ENCODE peak calls at places on chromosomes 4 and X, in four cellular contexts. D, H, K and Y are unnamed samples.
A peak's percentile ranks its signal among the peaks of the same experiment; 100 is the strongest.

GRCh38 chrX:13797512-13797911 is 19.4 kb downstream of the GPM6B start:
- DNase-seq in D (no peak), H (no peak), K (no peak), Y (no peak)

GRCh38 chr4:90977726-90978125 is 850.5 kb downstream of the CCSER1 start:
- DNase-seq in D (no peak), H (no peak), K (no peak), Y (no peak)

GRCh38 chr4:113635739-113636437 is 125.7 kb downstream of the CAMK2D start:
- DNase-seq in D (peak; percentile 79), H (no peak), K (no peak), Y (no peak)

GRCh38 chr4:144962300-144962699 is 135.7 kb downstream of the ANAPC10 start:
- DNase-seq in D (no peak), H (no peak), K (no peak), Y (no peak)

GRCh38 chr4:185270885-185271284 is 61.5 kb downstream of the SNX25 start:
- DNase-seq in D (no peak), H (no peak), K (no peak), Y (no peak)

GRCh38 chrX:114905251-114905650 is 112.2 kb downstream of the IL13RA2 start:
- DNase-seq in D (no peak), H (no peak), K (no peak), Y (no peak)

GRCh38 chrX:19017271-19017670 is 33.4 kb upstream of the PHKA2 start:
- DNase-seq in D (peak; percentile 15), H (peak; percentile 8), K (peak; percentile 7), Y (peak; percentile 30)

GRCh38 chr4:139913398-139913990 is 240.5 kb downstream of the MAML3 start:
- DNase-seq in D (peak; percentile 56), H (no peak), K (no peak), Y (no peak)

GRCh38 chr4:26320159-26320452 is 708 bp upstream of the RBPJ start:
- DNase-seq in D (peak; percentile 37), H (peak; percentile 75), K (no peak), Y (peak; percentile 19)

GRCh38 chr4:72924814-72925213 is 144.7 kb downstream of the COX18 start:
- DNase-seq in D (no peak), H (no peak), K (no peak), Y (no peak)
- TF ChIP-seq CTCF in D (no peak), H (no peak), K (no peak), Y (no peak)

GRCh38 chr4:100742045-100742444 is 224.2 kb upstream of the EMCN start:
- DNase-seq in D (peak; percentile 73), H (peak; percentile 2), K (no peak), Y (peak; percentile 8)
- TF ChIP-seq CTCF in D (peak; percentile 48), H (peak; percentile 68), K (peak; percentile 28), Y (no peak)

DNA sequence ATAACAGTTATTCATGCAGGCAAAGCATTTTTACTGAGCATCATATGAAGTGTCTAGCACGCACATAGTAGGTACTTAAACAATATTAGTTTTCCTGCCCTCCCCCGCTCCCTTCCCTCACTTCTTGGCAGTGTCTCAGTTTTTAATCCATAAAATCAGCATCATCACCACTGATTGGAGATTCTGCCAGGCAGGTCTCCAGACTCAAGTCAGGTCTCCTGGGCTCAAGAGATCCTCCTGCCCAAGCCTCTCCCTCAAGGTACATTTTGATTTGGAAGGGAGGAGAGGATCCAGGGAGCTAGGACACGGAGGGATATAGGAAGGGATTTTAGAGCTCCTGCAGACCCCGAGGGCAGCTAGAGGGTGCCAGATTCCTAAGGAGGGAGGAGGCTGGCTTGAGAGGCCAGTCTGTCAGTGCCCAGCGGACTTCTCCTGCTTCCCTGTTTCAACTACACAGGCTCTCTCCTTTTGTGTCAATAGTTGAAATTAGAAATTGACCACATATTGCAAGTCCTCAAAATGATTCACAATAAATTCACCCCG is 4.4 kb upstream of the FAT1 start:
- DNase-seq in D (no peak), H (no peak), K (no peak), Y (peak; percentile 55)
- TF ChIP-seq CTCF in D (no peak), H (no peak), K (no peak), Y (no peak)

DNA sequence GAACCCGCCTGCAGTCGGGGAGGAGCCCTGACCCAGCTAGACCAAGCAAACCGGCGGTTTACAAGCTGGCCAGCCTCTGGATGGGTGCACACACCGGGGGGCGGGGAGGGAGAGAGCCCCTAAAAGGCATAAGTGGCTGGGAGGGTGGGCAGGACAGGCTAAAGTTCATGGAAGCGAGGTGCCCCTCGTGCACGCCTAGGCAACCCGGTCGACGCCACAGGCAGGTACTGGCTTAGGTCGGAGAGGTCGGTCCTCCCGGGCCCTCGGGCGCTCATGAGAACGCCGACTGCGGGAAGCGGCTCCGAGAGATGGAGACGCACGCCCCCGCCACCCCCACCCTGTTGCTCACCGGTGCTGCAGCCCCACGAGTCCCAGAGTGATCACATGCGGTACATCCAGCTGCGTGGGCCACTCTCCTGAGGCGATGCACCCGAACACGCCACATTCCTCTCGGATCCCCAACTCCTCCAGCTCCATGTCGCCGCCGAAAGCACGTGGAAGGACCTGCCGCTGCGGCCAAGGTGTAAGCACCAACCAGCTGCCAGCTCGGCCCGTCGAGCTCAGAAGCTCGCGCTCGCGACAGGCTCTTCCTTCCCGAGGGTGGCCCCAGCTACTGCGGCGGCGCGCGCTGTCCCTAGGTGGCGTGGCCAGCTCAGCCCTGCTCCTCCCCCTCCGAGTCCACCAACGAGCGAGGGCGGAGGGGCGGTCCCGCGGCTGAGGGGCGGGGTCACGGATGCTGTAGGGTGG is at the start of gene PPAT:
- DNase-seq in D (peak; percentile 95), H (peak; percentile 98), K (peak; percentile 98), Y (peak; percentile 96)
- TF ChIP-seq CTCF in D (peak; percentile 26), H (no peak), K (peak; percentile 22), Y (no peak)

DNA sequence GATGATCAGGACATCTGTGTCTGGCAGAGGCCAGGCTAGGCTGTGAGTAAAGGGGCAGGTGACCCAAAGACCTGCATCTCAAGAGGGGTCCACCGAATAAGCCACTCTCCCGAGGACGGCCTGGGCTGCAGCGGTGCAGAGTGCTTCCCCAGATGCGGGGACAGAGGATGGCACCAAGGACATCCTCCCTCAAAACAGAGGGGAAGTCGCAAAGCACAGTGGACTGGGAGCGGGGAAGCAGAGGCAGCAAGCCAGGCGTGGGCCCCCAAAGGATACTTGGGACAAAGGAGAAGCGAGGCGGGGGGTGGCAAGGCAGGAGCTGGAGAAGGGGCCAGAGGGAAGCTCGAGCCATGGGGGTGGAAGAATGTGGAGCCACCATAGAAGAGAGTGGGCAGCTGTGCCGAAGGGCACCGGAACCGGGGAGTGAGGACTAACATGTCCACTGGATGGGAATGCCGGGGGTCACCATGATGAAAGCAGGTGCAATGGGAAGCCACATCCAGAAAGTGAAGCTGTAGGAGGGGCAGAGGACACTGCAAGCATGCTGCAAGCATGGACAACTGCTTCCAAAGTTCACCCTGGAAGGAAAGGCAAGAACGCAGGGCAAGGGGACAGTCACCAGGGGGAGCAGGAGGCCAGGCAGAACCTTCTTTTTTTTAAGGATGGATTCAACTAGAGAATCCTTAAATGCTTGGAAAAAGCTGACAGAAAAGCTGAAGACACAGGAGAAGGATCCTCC is 169.6 kb downstream of the AFAP1 start:
- DNase-seq in D (no peak), H (no peak), K (no peak), Y (peak; percentile 25)
- TF ChIP-seq CTCF in D (peak; percentile 63), H (peak; percentile 33), K (peak; percentile 29), Y (no peak)